ENCODE peak calls at places on chromosome 18, in seven cellular contexts. F, L, Z, U, T, D and E are unnamed samples.

GRCh38 chr18:43847164-43848091 is 570.1 kb upstream of the SYT4 start:
- DNase-seq in F (no peak), L (no peak), Z (no peak), U (no peak), T (no peak), D (peak; percentile 84), E (peak; percentile 76)

GRCh38 chr18:29145993-29146539 is 969.1 kb upstream of the CDH2 start:
- DNase-seq in F (no peak), L (no peak), Z (no peak), U (no peak), T (no peak), D (no peak), E (no peak)

GRCh38 chr18:6729247-6730091 is at the start of gene ARHGAP28:
- DNase-seq in F (peak; percentile 67), L (peak; percentile 91), Z (peak; percentile 83), U (peak; percentile 87), T (peak; percentile 89), D (peak; percentile 97), E (peak; percentile 77)

GRCh38 chr18:62334110-62334509 is 9.0 kb downstream of the TNFRSF11A start:
- DNase-seq in F (no peak), L (no peak), Z (no peak), U (no peak), T (peak; percentile 52), D (no peak), E (no peak)

GRCh38 chr18:23268641-23269040 is 133.4 kb downstream of the CABLES1 start:
- DNase-seq in F (no peak), L (no peak), Z (no peak), U (no peak), T (no peak), D (no peak), E (no peak)

GRCh38 chr18:77051581-77052296 is 80.8 kb downstream of the MBP start:
- DNase-seq in F (no peak), L (no peak), Z (no peak), U (no peak), T (no peak), D (no peak), E (no peak)

GRCh38 chr18:7059276-7059675 is 58.3 kb downstream of the LAMA1 start:
- DNase-seq in F (no peak), L (no peak), Z (no peak), U (no peak), T (no peak), D (no peak), E (no peak)

GRCh38 chr18:58364867-58365533 is 263.9 kb downstream of the ALPK2 start:
- DNase-seq in F (no peak), L (no peak), Z (no peak), U (no peak), T (peak; percentile 66), D (no peak), E (no peak)

GRCh38 chr18:46341989-46342525 is 237.9 kb downstream of the HAUS1 start:
- DNase-seq in F (no peak), L (peak; percentile 40), Z (no peak), U (no peak), T (no peak), D (no peak), E (no peak)

GRCh38 chr18:43572165-43572564 is 294.9 kb upstream of the SYT4 start:
- DNase-seq in F (no peak), L (no peak), Z (no peak), U (no peak), T (no peak), D (no peak), E (no peak)

GRCh38 chr18:58088723-58089074 is 44.7 kb downstream of the NEDD4L start:
- DNase-seq in F (no peak), L (no peak), Z (no peak), U (no peak), T (no peak), D (no peak), E (no peak)

GRCh38 chr18:8380926-8381325 is 228.3 kb upstream of the RAB12 start:
- DNase-seq in F (no peak), L (no peak), Z (no peak), U (no peak), T (no peak), D (no peak), E (no peak)

GRCh38 chr18:37946324-37946723 is 380.7 kb upstream of the CELF4 start:
- DNase-seq in F (no peak), L (no peak), Z (no peak), U (no peak), T (no peak), D (no peak), E (no peak)

GRCh38 chr18:57959278-57959677 is 84.7 kb upstream of the NEDD4L start:
- DNase-seq in F (no peak), L (peak; percentile 74), Z (no peak), U (no peak), T (peak; percentile 72), D (peak; percentile 56), E (no peak)

GRCh38 chr18:61335737-61336555 is 2.7 kb downstream of the CDH20 start:
- DNase-seq in F (no peak), L (no peak), Z (no peak), U (no peak), T (no peak), D (no peak), E (no peak)

GRCh38 chr18:61334491-61334850 is 1.2 kb downstream of the CDH20 start:
- DNase-seq in F (no peak), L (no peak), Z (no peak), U (no peak), T (no peak), D (peak; percentile 3), E (no peak)

GRCh38 chr18:61334951-61335736 is 1.9 kb downstream of the CDH20 start:
- DNase-seq in F (no peak), L (no peak), Z (no peak), U (no peak), T (no peak), D (no peak), E (no peak)

GRCh38 chr18:61333271-61333745 is at the start of gene CDH20:
- DNase-seq in F (no peak), L (no peak), Z (no peak), U (no peak), T (no peak), D (no peak), E (no peak)

DNA sequence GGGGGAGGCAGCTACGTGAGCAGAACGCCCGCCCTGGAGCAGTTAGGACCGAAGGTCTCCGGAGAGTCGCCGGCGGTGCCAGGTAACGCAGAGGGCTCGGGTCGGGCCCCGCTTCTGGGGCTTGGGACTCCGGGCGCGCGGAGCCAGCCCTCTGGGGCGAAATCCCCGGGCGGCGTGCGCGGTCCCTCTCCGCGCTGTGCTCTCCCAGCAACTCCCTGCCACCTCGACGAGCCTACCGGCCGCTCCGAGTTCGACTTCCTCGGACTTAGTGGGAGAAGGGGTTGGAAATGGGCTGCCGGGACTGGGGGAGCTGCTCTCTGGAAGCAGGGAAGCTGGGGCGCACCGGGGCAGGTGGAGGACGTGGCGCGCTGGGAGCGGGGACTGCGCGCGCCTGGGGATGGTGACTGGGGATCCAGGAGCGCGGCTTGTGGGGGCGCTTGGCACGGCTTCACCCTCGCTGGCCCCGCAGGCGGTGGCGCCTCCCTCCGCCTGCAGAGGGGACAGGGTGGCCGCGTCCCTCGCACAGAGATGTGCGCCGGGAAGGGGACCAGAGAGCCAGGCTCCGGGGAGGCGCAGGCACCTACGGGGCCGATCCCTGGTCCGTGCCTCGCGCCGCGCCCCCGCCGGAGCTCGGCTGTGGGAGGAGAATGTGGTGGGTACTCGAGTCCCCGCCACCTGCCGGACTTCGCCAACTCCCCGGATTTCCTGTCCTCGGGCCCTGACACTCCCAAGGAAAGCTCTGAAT is 688 bp downstream of the CDH20 start:
- DNase-seq in F (no peak), L (no peak), Z (peak; percentile 6), U (no peak), T (peak; percentile 5), D (peak; percentile 4), E (no peak)
- TF ChIP-seq CTCF in F (no peak), L (no peak), Z (no peak), U (no peak), T (no peak), D (no peak), E (no peak)

GRCh38 chr18:26021061-26021754 is 69.2 kb downstream of the SS18 start:
- DNase-seq in F (no peak), L (no peak), Z (no peak), U (no peak), T (no peak), D (no peak), E (no peak)
- H3K36me3 ChIP-seq in F (peaks cover 56% of the 10 kb centered on the region), L (peaks cover 82% of the 10 kb centered on the region), Z (peaks cover 100% of the 10 kb centered on the region), U (peaks cover 95% of the 10 kb centered on the region), T (peaks cover 44% of the 10 kb centered on the region), D (peaks cover 7% of the 10 kb centered on the region), E (peaks cover 8% of the 10 kb centered on the region)

GRCh38 chr18:3233004-3233403 is 13.2 kb upstream of the MYOM1 start:
- DNase-seq in F (no peak), L (no peak), Z (no peak), U (no peak), T (no peak), D (no peak), E (no peak)

GRCh38 chr18:3226048-3226447 is 6.3 kb upstream of the MYOM1 start:
- DNase-seq in F (no peak), L (no peak), Z (no peak), U (no peak), T (no peak), D (no peak), E (no peak)

GRCh38 chr18:3234457-3234856 is 13.1 kb upstream of the MYL12A start:
- DNase-seq in F (no peak), L (no peak), Z (no peak), U (no peak), T (no peak), D (no peak), E (no peak)

GRCh38 chr18:3233433-3234168 is 13.8 kb upstream of the MYOM1 start:
- DNase-seq in F (no peak), L (no peak), Z (no peak), U (no peak), T (no peak), D (no peak), E (no peak)

DNA sequence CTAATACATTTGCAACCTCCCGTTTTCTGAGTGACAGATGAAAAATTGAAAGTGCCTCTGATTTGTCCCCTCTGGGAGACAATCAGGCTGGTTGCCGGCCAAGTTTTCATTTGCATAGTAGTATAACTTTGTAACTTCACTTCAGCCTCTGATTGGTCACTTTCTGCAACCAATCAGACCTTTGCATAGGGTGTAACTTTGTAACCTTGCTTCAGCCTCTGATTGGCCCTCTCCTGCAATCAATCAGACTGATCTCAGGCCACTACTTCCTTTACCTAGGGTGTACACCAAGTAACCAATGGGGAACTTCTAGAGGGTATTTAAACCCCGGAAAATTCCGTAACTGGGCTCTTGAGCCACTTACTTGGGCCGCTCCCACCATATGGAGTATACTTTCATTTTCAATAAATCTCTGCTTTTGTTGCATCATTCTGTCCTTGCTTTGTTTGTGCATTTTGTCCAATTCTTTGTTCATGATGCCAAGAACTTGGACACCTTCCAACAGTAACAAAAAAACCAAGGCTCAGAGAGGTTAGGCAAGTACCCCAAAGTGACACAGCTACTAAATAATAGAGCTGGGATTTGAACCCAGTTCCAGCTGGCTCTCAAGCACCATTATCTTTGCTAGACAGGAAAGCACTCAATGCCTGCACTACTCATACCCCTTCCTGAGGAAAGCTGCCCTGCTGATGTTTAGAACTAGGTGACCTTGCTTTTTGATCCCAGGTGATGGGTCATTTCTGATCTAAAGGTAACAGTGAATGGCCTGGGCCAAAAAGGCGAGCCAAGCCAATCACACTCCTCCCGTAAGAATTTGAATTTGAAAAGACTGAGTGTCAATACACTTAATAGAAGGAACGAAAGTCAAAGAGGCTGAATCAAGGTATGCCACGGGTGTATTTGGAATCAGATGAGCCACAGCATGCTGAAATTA is 10.9 kb upstream of the MYOM1 start:
- DNase-seq in F (no peak), L (no peak), Z (no peak), U (no peak), T (no peak), D (peak; percentile 68), E (no peak)
- H3K4me3 ChIP-seq in F (no peak overlapping the region), L (peak overlapping the region; percentile 8), Z (no peak overlapping the region), U (no peak overlapping the region), T (no peak overlapping the region), D (no peak overlapping the region), E (no peak overlapping the region)

GRCh38 chr18:45316127-45316526 is 299.1 kb upstream of the SLC14A2 start:
- DNase-seq in F (no peak), L (no peak), Z (no peak), U (no peak), T (no peak), D (no peak), E (no peak)
- TF ChIP-seq CTCF in F (no peak), L (no peak), Z (no peak), U (no peak), T (no peak), D (no peak), E (no peak)